ENCODE peak calls at places on chromosomes 4 and X, in seven cellular contexts. R is H9, C is neuronal stem cell, F is trophoblast cell, G is mesendoderm, T is IMR-90, S is mesenchymal stem cell. D is an unnamed sample.

GRCh38 chr4:73988096-73988495 is at the start of gene PPBP:
- DNase-seq in R (no peak), C (no peak), F (no peak), G (no peak), T (no peak), S (no peak), D (no peak)

GRCh38 chrX:2705461-2705860 is 14.4 kb downstream of the CD99 start:
- DNase-seq in R (no peak), C (no peak), F (no peak), G (no peak), T (no peak), S (no peak), D (no peak)

GRCh38 chr4:98546910-98547544 is 111.4 kb downstream of the TSPAN5 start:
- DNase-seq in R (no peak), C (no peak), F (no peak), G (no peak), T (peak; percentile 54), S (no peak), D (no peak)

GRCh38 chr4:26858035-26858918 is 2.4 kb upstream of the STIM2 start:
- DNase-seq in R (no peak), C (no peak), F (no peak), G (peak; percentile 33), T (no peak), S (peak; percentile 60), D (no peak)

GRCh38 chr4:84678976-84679744 is 96.2 kb downstream of the CDS1 start:
- DNase-seq in R (no peak), C (no peak), F (no peak), G (peak; percentile 16), T (no peak), S (no peak), D (no peak)

GRCh38 chr4:41154814-41155177 is 59.5 kb downstream of the APBB2 start:
- DNase-seq in R (no peak), C (no peak), F (no peak), G (no peak), T (no peak), S (peak; percentile 56), D (no peak)

GRCh38 chr4:173489514-173489913 is 40.5 kb downstream of the HAND2 start:
- DNase-seq in R (no peak), C (no peak), F (no peak), G (no peak), T (peak; percentile 86), S (peak; percentile 54), D (no peak)

GRCh38 chr4:65968873-65969272 is 298.6 kb upstream of the EPHA5 start:
- DNase-seq in R (no peak), C (no peak), F (no peak), G (no peak), T (no peak), S (peak; percentile 32), D (no peak)

GRCh38 chrX:154398668-154399526 is 720 bp downstream of the RPL10 start:
- DNase-seq in R (peak; percentile 70), C (no peak), F (peak; percentile 70), G (peak; percentile 82), T (peak; percentile 67), S (peak; percentile 75), D (no peak)

GRCh38 chr4:83361416-83362196 is 27.0 kb upstream of the HPSE start:
- DNase-seq in R (peak; percentile 65), C (no peak), F (no peak), G (peak; percentile 75), T (no peak), S (no peak), D (no peak)

GRCh38 chr4:171954650-171955049 is 141.4 kb downstream of the GALNTL6 start:
- DNase-seq in R (no peak), C (no peak), F (no peak), G (peak; percentile 11), T (no peak), S (peak; percentile 38), D (no peak)

GRCh38 chrX:32191316-32191715 is 1020.0 kb downstream of the DMD start:
- DNase-seq in R (no peak), C (no peak), F (no peak), G (no peak), T (no peak), S (no peak), D (no peak)

GRCh38 chr4:25905371-25905770 is 8.6 kb upstream of the SMIM20 start:
- DNase-seq in R (no peak), C (no peak), F (no peak), G (no peak), T (no peak), S (no peak), D (no peak)

GRCh38 chrX:104432321-104432720 is 133.7 kb upstream of the IL1RAPL2 start:
- DNase-seq in R (no peak), C (no peak), F (no peak), G (no peak), T (no peak), S (no peak), D (no peak)

GRCh38 chr4:80213117-80213815 is 16.0 kb downstream of the PRDM8 start:
- DNase-seq in R (no peak), C (no peak), F (no peak), G (no peak), T (peak; percentile 87), S (peak; percentile 50), D (no peak)

GRCh38 chr4:157220026-157220881 is at the start of gene GRIA2:
- DNase-seq in R (peak; percentile 83), C (peak; percentile 80), F (peak; percentile 40), G (peak; percentile 82), T (peak; percentile 54), S (peak; percentile 66), D (no peak)

GRCh38 chr4:175282407-175282806 is 364.2 kb downstream of the ADAM29 start:
- DNase-seq in R (no peak), C (no peak), F (no peak), G (no peak), T (peak; percentile 18), S (no peak), D (no peak)

GRCh38 chr4:96052827-96053226 is 212.9 kb downstream of the PDHA2 start:
- DNase-seq in R (no peak), C (no peak), F (no peak), G (peak; percentile 37), T (no peak), S (no peak), D (no peak)

GRCh38 chr4:16496501-16496900 is 270.2 kb upstream of the TAPT1 start:
- DNase-seq in R (no peak), C (no peak), F (no peak), G (peak; percentile 19), T (peak; percentile 67), S (peak; percentile 22), D (no peak)

GRCh38 chr4:107736924-107737448 is 17.0 kb upstream of the PAPSS1 start:
- DNase-seq in R (peak; percentile 85), C (peak; percentile 63), F (no peak), G (peak; percentile 89), T (peak; percentile 57), S (peak; percentile 69), D (no peak)

GRCh38 chr4:102625232-102625930 is 124.2 kb downstream of the NFKB1 start:
- DNase-seq in R (peak; percentile 64), C (no peak), F (no peak), G (peak; percentile 62), T (peak; percentile 54), S (peak; percentile 51), D (no peak)

GRCh38 chr4:71202703-71203102 is 136.1 kb upstream of the SLC4A4 start:
- DNase-seq in R (no peak), C (no peak), F (no peak), G (no peak), T (no peak), S (peak; percentile 39), D (no peak)

DNA sequence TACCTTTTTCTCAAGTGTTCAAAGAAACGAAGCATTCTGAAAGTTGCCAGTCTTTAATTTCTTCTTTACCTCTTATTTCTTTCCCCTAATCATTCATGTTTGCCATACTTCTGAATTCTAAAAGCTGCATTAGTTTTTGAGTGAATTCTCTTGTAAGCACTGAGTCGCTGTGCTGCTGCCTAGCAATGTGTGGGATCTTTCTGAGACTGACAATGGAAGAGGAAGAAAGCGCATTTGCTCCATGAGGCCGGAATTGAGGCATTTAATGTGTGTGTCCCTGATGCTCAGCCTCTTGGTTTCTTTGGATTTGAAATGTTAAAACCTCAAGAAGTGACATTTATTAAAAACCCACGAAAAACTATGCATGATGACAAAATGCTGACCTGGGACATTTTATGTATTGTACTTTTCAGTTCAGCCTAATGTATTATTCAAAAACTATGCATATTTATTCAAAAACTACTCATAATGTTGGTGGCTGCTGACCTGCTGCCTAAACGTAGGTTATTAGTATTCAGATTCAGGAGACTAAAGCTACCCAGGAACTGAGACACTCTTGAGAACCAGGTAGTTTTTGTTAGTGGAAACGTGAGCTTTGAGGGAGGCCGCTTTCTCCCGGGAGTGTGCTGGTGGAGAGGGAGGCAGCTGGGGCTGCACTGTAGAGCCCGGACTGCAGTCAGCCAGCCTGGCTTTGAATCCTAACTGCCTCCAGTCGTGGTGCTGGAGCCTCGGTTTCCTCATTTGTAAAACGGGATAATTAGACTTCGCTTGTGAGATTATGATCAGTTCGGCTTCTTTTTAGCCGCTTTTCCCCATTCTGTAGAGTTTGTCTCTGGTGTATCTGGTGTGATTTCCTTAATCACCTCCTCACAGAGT is 11.3 kb downstream of the RGS12 start:
- DNase-seq in R (no peak), C (no peak), F (no peak), G (no peak), T (no peak), S (no peak), D (no peak)
- H4K8ac ChIP-seq in R (no peak overlapping the region), C (no peak overlapping the region), F (no peak overlapping the region), G (no peak overlapping the region), T (no peak overlapping the region), S (no peak overlapping the region), D (no peak overlapping the region)

DNA sequence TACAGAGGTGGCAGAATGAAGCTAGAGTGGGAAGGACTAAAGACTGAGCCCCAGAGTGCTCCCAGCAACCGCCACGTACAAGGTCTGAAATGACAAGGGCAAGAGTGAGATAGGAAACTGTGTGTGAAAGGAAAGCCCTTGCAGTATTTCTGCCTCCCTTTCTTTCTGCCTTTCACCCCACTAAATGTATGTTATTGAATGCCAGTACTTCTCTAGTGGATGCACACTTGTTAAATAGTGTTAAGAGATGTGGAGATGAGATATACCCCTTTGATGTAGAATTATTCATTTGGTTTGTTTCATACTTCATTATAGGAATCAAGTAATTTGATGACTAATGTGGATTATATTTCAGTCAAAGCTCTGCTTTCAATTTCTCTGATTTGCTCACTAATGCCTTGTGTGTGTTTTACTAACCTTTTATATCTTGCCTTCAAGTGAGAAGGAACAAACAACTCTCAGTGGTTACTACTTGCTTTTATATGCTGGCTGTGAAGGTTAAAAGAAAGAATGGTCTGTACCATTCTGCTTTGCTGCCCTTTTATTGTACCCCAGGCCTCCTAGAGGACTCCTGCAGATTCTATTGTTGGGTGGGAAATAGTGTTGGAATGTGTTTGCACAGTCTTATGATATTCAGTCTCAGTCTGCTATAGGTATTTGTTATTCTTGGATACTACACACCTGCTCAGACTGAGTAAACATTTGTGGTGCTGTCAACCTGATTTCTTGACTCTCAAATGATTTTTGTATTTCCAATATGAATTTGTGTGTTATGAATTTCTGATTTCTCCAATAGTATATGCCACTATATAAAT is 7.9 kb upstream of the ANXA3 start:
- DNase-seq in R (no peak), C (no peak), F (no peak), G (no peak), T (no peak), S (no peak), D (no peak)
- H4K8ac ChIP-seq in R (no peak overlapping the region), C (no peak overlapping the region), F (no peak overlapping the region), G (no peak overlapping the region), T (no peak overlapping the region), S (no peak overlapping the region), D (no peak overlapping the region)

GRCh38 chrX:8453619-8454018 is 11.0 kb upstream of the VCX3B start:
- DNase-seq in R (no peak), C (no peak), F (no peak), G (no peak), T (no peak), S (no peak), D (no peak)
- H4K8ac ChIP-seq in R (no peak overlapping the region), C (no peak overlapping the region), F (no peak overlapping the region), G (no peak overlapping the region), T (no peak overlapping the region), S (no peak overlapping the region), D (no peak overlapping the region)

GRCh38 chr4:42588909-42589308 is 68.0 kb downstream of the ATP8A1 start:
- DNase-seq in R (no peak), C (no peak), F (no peak), G (peak; percentile 65), T (no peak), S (no peak), D (no peak)
- H4K8ac ChIP-seq in R (no peak overlapping the region), C (no peak overlapping the region), F (no peak overlapping the region), G (no peak overlapping the region), T (no peak overlapping the region), S (no peak overlapping the region), D (no peak overlapping the region)